ENCODE peak calls at places on chromosome 7, in nine cellular contexts. One of them, this sample, is unnamed.
A peak's percentile ranks its signal among the peaks of the same experiment; 100 is the strongest.

GRCh38 chr7:133542209-133542780 is 289.4 kb downstream of the EXOC4 start:
- DNase-seq in thyroid gland: no peak
- DNase-seq in A549: no peak
- DNase-seq in mesendoderm: no peak
- DNase-seq in uterus: no peak
- DNase-seq in body of pancreas: no peak
- DNase-seq in NT2/D1: no peak
- DNase-seq in CD8-positive, alpha-beta memory T cell: no peak
- DNase-seq in ovary: no peak
- DNase-seq in this sample: no peak

GRCh38 chr7:127922661-127923060 is 108.6 kb downstream of the LRRC4 start:
- DNase-seq in ovary: no peak
- DNase-seq in A549: no peak
- DNase-seq in CD8-positive, alpha-beta memory T cell: no peak
- DNase-seq in body of pancreas: no peak
- DNase-seq in mesendoderm: no peak
- DNase-seq in NT2/D1: no peak
- DNase-seq in thyroid gland: no peak
- DNase-seq in uterus: no peak
- DNase-seq in this sample: no peak

GRCh38 chr7:43110790-43111362 is 1.6 kb upstream of the HECW1 start:
- DNase-seq in body of pancreas: no peak
- DNase-seq in CD8-positive, alpha-beta memory T cell: no peak
- DNase-seq in mesendoderm: no peak
- DNase-seq in thyroid gland: no peak
- DNase-seq in NT2/D1: no peak
- DNase-seq in ovary: no peak
- DNase-seq in A549: no peak
- DNase-seq in uterus: no peak
- DNase-seq in this sample: no peak

GRCh38 chr7:21620054-21620453 is 77.2 kb downstream of the DNAH11 start:
- DNase-seq in mesendoderm: no peak
- DNase-seq in A549: no peak
- DNase-seq in uterus: no peak
- DNase-seq in NT2/D1: no peak
- DNase-seq in CD8-positive, alpha-beta memory T cell: no peak
- DNase-seq in ovary: no peak
- DNase-seq in thyroid gland: no peak
- DNase-seq in body of pancreas: no peak
- DNase-seq in this sample: no peak

GRCh38 chr7:96833701-96834453 is 124.2 kb upstream of the SEM1 start:
- DNase-seq in ovary: no peak
- DNase-seq in NT2/D1: no peak
- DNase-seq in mesendoderm: no peak
- DNase-seq in A549: no peak
- DNase-seq in body of pancreas: no peak
- DNase-seq in uterus: no peak
- DNase-seq in CD8-positive, alpha-beta memory T cell: no peak
- DNase-seq in thyroid gland: no peak
- DNase-seq in this sample: no peak

GRCh38 chr7:41771717-41772116 is 68.8 kb upstream of the INHBA start:
- DNase-seq in NT2/D1: no peak
- DNase-seq in body of pancreas: no peak
- DNase-seq in uterus: no peak
- DNase-seq in mesendoderm: peak; percentile 68
- DNase-seq in thyroid gland: no peak
- DNase-seq in A549: no peak
- DNase-seq in CD8-positive, alpha-beta memory T cell: no peak
- DNase-seq in ovary: no peak
- DNase-seq in this sample: no peak

GRCh38 chr7:103613655-103614642 is 167.9 kb upstream of the SLC26A5 start:
- DNase-seq in CD8-positive, alpha-beta memory T cell: no peak
- DNase-seq in NT2/D1: no peak
- DNase-seq in thyroid gland: no peak
- DNase-seq in A549: no peak
- DNase-seq in body of pancreas: no peak
- DNase-seq in uterus: no peak
- DNase-seq in mesendoderm: peak; percentile 34
- DNase-seq in ovary: no peak
- DNase-seq in this sample: no peak

GRCh38 chr7:159067870-159068787 is 76.5 kb downstream of the VIPR2 start:
- DNase-seq in mesendoderm: no peak
- DNase-seq in uterus: peak; percentile 59
- DNase-seq in ovary: peak; percentile 57
- DNase-seq in CD8-positive, alpha-beta memory T cell: no peak
- DNase-seq in thyroid gland: no peak
- DNase-seq in NT2/D1: no peak
- DNase-seq in A549: no peak
- DNase-seq in body of pancreas: no peak
- DNase-seq in this sample: no peak

GRCh38 chr7:149125189-149125863 is 798 bp downstream of the ZNF425 start:
- DNase-seq in mesendoderm: peak; percentile 52
- DNase-seq in NT2/D1: no peak
- DNase-seq in body of pancreas: no peak
- DNase-seq in A549: no peak
- DNase-seq in uterus: no peak
- DNase-seq in CD8-positive, alpha-beta memory T cell: peak; percentile 11
- DNase-seq in ovary: no peak
- DNase-seq in thyroid gland: no peak
- DNase-seq in this sample: no peak

GRCh38 chr7:121286742-121287699 is 41.8 kb upstream of the WNT16 start:
- DNase-seq in thyroid gland: no peak
- DNase-seq in NT2/D1: no peak
- DNase-seq in ovary: no peak
- DNase-seq in A549: no peak
- DNase-seq in CD8-positive, alpha-beta memory T cell: no peak
- DNase-seq in mesendoderm: no peak
- DNase-seq in uterus: no peak
- DNase-seq in body of pancreas: no peak
- DNase-seq in this sample: no peak

GRCh38 chr7:28029036-28029435 is 151.6 kb downstream of the JAZF1 start:
- DNase-seq in uterus: no peak
- DNase-seq in A549: peak; percentile 49
- DNase-seq in ovary: no peak
- DNase-seq in CD8-positive, alpha-beta memory T cell: no peak
- DNase-seq in thyroid gland: no peak
- DNase-seq in body of pancreas: no peak
- DNase-seq in mesendoderm: no peak
- DNase-seq in NT2/D1: no peak
- DNase-seq in this sample: no peak

GRCh38 chr7:28018851-28019465 is 161.6 kb downstream of the JAZF1 start:
- DNase-seq in mesendoderm: no peak
- DNase-seq in CD8-positive, alpha-beta memory T cell: no peak
- DNase-seq in thyroid gland: peak; percentile 56
- DNase-seq in NT2/D1: no peak
- DNase-seq in ovary: no peak
- DNase-seq in body of pancreas: no peak
- DNase-seq in uterus: no peak
- DNase-seq in A549: no peak
- DNase-seq in this sample: no peak

GRCh38 chr7:28028471-28028870 is 152.1 kb downstream of the JAZF1 start:
- DNase-seq in NT2/D1: no peak
- DNase-seq in mesendoderm: no peak
- DNase-seq in ovary: no peak
- DNase-seq in uterus: no peak
- DNase-seq in A549: no peak
- DNase-seq in body of pancreas: no peak
- DNase-seq in thyroid gland: no peak
- DNase-seq in CD8-positive, alpha-beta memory T cell: no peak
- DNase-seq in this sample: no peak

GRCh38 chr7:28020302-28020940 is 160.2 kb downstream of the JAZF1 start:
- DNase-seq in NT2/D1: peak; percentile 85
- DNase-seq in A549: peak; percentile 86
- DNase-seq in CD8-positive, alpha-beta memory T cell: peak; percentile 46
- DNase-seq in body of pancreas: peak; percentile 55
- DNase-seq in thyroid gland: peak; percentile 57
- DNase-seq in ovary: peak; percentile 36
- DNase-seq in uterus: peak; percentile 68
- DNase-seq in mesendoderm: peak; percentile 89
- DNase-seq in this sample: no peak

GRCh38 chr7:28024786-28025334 is 155.7 kb downstream of the JAZF1 start:
- DNase-seq in CD8-positive, alpha-beta memory T cell: no peak
- DNase-seq in thyroid gland: no peak
- DNase-seq in uterus: no peak
- DNase-seq in NT2/D1: no peak
- DNase-seq in body of pancreas: no peak
- DNase-seq in A549: no peak
- DNase-seq in mesendoderm: no peak
- DNase-seq in ovary: no peak
- DNase-seq in this sample: no peak
- H3K4me1 ChIP-seq in CD8-positive, alpha-beta memory T cell: no peaks in the 10 kb centered on the region
- H3K4me1 ChIP-seq in thyroid gland: no peaks in the 10 kb centered on the region
- H3K4me1 ChIP-seq in uterus: peaks cover 6% of the 10 kb centered on the region
- H3K4me1 ChIP-seq in NT2/D1: no peaks in the 10 kb centered on the region
- H3K4me1 ChIP-seq in body of pancreas: peaks cover 3% of the 10 kb centered on the region
- H3K4me1 ChIP-seq in A549: peaks cover 25% of the 10 kb centered on the region
- H3K4me1 ChIP-seq in mesendoderm: no peaks in the 10 kb centered on the region
- H3K4me1 ChIP-seq in ovary: peaks cover 5% of the 10 kb centered on the region
- H3K4me1 ChIP-seq in this sample: no peaks in the 10 kb centered on the region

DNA sequence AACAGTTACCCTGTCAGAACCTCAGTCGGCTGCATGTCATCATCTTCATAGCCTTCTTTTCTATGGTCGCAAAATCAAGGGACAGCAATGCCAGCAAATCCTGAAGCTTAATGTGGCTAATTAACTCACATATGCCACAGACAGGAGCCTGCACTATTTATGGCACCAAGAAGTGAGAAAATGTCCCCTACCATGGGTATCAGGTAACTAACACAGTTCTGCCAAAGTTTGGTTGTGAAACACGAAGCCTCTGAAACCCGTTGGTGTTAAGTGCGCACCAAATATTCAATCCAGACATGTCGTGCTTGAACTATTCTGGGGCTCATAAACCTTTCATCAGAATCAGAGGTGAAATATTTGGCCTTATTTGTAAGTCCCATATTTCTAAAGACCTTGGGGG is 63.3 kb downstream of the EVX1 start:
- DNase-seq in A549: no peak
- DNase-seq in uterus: no peak
- DNase-seq in thyroid gland: no peak
- DNase-seq in ovary: no peak
- DNase-seq in NT2/D1: no peak
- DNase-seq in body of pancreas: no peak
- DNase-seq in CD8-positive, alpha-beta memory T cell: no peak
- DNase-seq in mesendoderm: no peak
- DNase-seq in this sample: no peak
- H3K4me1 ChIP-seq in A549: no peaks in the 10 kb centered on the region
- H3K4me1 ChIP-seq in uterus: no peaks in the 10 kb centered on the region
- H3K4me1 ChIP-seq in thyroid gland: no peaks in the 10 kb centered on the region
- H3K4me1 ChIP-seq in ovary: no peaks in the 10 kb centered on the region
- H3K4me1 ChIP-seq in NT2/D1: no peaks in the 10 kb centered on the region
- H3K4me1 ChIP-seq in body of pancreas: no peaks in the 10 kb centered on the region
- H3K4me1 ChIP-seq in CD8-positive, alpha-beta memory T cell: no peaks in the 10 kb centered on the region
- H3K4me1 ChIP-seq in mesendoderm: no peaks in the 10 kb centered on the region
- H3K4me1 ChIP-seq in this sample: no peaks in the 10 kb centered on the region

GRCh38 chr7:105060394-105060793 is 46.4 kb downstream of the KMT2E start:
- DNase-seq in A549: no peak
- DNase-seq in CD8-positive, alpha-beta memory T cell: no peak
- DNase-seq in uterus: no peak
- DNase-seq in NT2/D1: no peak
- DNase-seq in body of pancreas: no peak
- DNase-seq in ovary: no peak
- DNase-seq in mesendoderm: no peak
- DNase-seq in thyroid gland: no peak
- DNase-seq in this sample: no peak

GRCh38 chr7:105060923-105061322 is 46.9 kb downstream of the KMT2E start:
- DNase-seq in mesendoderm: no peak
- DNase-seq in NT2/D1: no peak
- DNase-seq in CD8-positive, alpha-beta memory T cell: no peak
- DNase-seq in A549: no peak
- DNase-seq in thyroid gland: no peak
- DNase-seq in body of pancreas: no peak
- DNase-seq in ovary: no peak
- DNase-seq in uterus: no peak
- DNase-seq in this sample: no peak

GRCh38 chr7:105055621-105056020 is 41.6 kb downstream of the KMT2E start:
- DNase-seq in NT2/D1: no peak
- DNase-seq in ovary: no peak
- DNase-seq in body of pancreas: no peak
- DNase-seq in CD8-positive, alpha-beta memory T cell: no peak
- DNase-seq in uterus: no peak
- DNase-seq in mesendoderm: no peak
- DNase-seq in thyroid gland: no peak
- DNase-seq in A549: no peak
- DNase-seq in this sample: no peak

GRCh38 chr7:105055084-105055483 is 41.1 kb downstream of the KMT2E start:
- DNase-seq in ovary: no peak
- DNase-seq in A549: no peak
- DNase-seq in CD8-positive, alpha-beta memory T cell: no peak
- DNase-seq in NT2/D1: no peak
- DNase-seq in mesendoderm: no peak
- DNase-seq in body of pancreas: no peak
- DNase-seq in thyroid gland: no peak
- DNase-seq in uterus: no peak
- DNase-seq in this sample: no peak

GRCh38 chr7:105057472-105057871 is 43.5 kb downstream of the KMT2E start:
- DNase-seq in ovary: no peak
- DNase-seq in mesendoderm: no peak
- DNase-seq in uterus: no peak
- DNase-seq in body of pancreas: no peak
- DNase-seq in NT2/D1: no peak
- DNase-seq in CD8-positive, alpha-beta memory T cell: no peak
- DNase-seq in thyroid gland: no peak
- DNase-seq in A549: no peak
- DNase-seq in this sample: no peak
- H3K4me1 ChIP-seq in ovary: peaks cover 2% of the 10 kb centered on the region
- H3K4me1 ChIP-seq in mesendoderm: no peaks in the 10 kb centered on the region
- H3K4me1 ChIP-seq in uterus: no peaks in the 10 kb centered on the region
- H3K4me1 ChIP-seq in body of pancreas: peaks cover 44% of the 10 kb centered on the region
- H3K4me1 ChIP-seq in NT2/D1: no peaks in the 10 kb centered on the region
- H3K4me1 ChIP-seq in CD8-positive, alpha-beta memory T cell: peaks cover 32% of the 10 kb centered on the region
- H3K4me1 ChIP-seq in thyroid gland: peaks cover 24% of the 10 kb centered on the region
- H3K4me1 ChIP-seq in A549: peaks cover 6% of the 10 kb centered on the region
- H3K4me1 ChIP-seq in this sample: peaks cover 8% of the 10 kb centered on the region

GRCh38 chr7:51082096-51082840 is 234.3 kb downstream of the COBL start:
- DNase-seq in mesendoderm: no peak
- DNase-seq in uterus: no peak
- DNase-seq in NT2/D1: no peak
- DNase-seq in body of pancreas: no peak
- DNase-seq in ovary: no peak
- DNase-seq in thyroid gland: no peak
- DNase-seq in CD8-positive, alpha-beta memory T cell: no peak
- DNase-seq in A549: no peak
- DNase-seq in this sample: no peak

GRCh38 chr7:51081270-51081890 is 235.2 kb downstream of the COBL start:
- DNase-seq in CD8-positive, alpha-beta memory T cell: no peak
- DNase-seq in mesendoderm: no peak
- DNase-seq in NT2/D1: no peak
- DNase-seq in A549: no peak
- DNase-seq in ovary: no peak
- DNase-seq in uterus: no peak
- DNase-seq in thyroid gland: no peak
- DNase-seq in body of pancreas: no peak
- DNase-seq in this sample: no peak

GRCh38 chr7:51084121-51084520 is 232.5 kb downstream of the COBL start:
- DNase-seq in body of pancreas: no peak
- DNase-seq in uterus: no peak
- DNase-seq in CD8-positive, alpha-beta memory T cell: no peak
- DNase-seq in ovary: no peak
- DNase-seq in NT2/D1: no peak
- DNase-seq in thyroid gland: no peak
- DNase-seq in A549: no peak
- DNase-seq in mesendoderm: no peak
- DNase-seq in this sample: no peak

GRCh38 chr7:51085034-51085692 is 231.4 kb downstream of the COBL start:
- DNase-seq in uterus: no peak
- DNase-seq in NT2/D1: no peak
- DNase-seq in thyroid gland: no peak
- DNase-seq in CD8-positive, alpha-beta memory T cell: no peak
- DNase-seq in ovary: no peak
- DNase-seq in body of pancreas: no peak
- DNase-seq in A549: no peak
- DNase-seq in mesendoderm: no peak
- DNase-seq in this sample: no peak

GRCh38 chr7:51082940-51083533 is 233.6 kb downstream of the COBL start:
- DNase-seq in A549: no peak
- DNase-seq in ovary: no peak
- DNase-seq in thyroid gland: no peak
- DNase-seq in uterus: no peak
- DNase-seq in body of pancreas: no peak
- DNase-seq in mesendoderm: no peak
- DNase-seq in CD8-positive, alpha-beta memory T cell: no peak
- DNase-seq in NT2/D1: no peak
- DNase-seq in this sample: no peak
- H3K4me1 ChIP-seq in A549: no peaks in the 10 kb centered on the region
- H3K4me1 ChIP-seq in ovary: no peaks in the 10 kb centered on the region
- H3K4me1 ChIP-seq in thyroid gland: no peaks in the 10 kb centered on the region
- H3K4me1 ChIP-seq in uterus: no peaks in the 10 kb centered on the region
- H3K4me1 ChIP-seq in body of pancreas: peaks cover 8% of the 10 kb centered on the region
- H3K4me1 ChIP-seq in mesendoderm: peaks cover 5% of the 10 kb centered on the region
- H3K4me1 ChIP-seq in CD8-positive, alpha-beta memory T cell: no peaks in the 10 kb centered on the region
- H3K4me1 ChIP-seq in NT2/D1: peaks cover 15% of the 10 kb centered on the region
- H3K4me1 ChIP-seq in this sample: no peaks in the 10 kb centered on the region

This sample was measured in naive thymus-derived CD4-positive, alpha-beta T cell.